ENCODE peak calls at places on chromosomes 3 and 15, in four cellular contexts. One of them, this sample, is unnamed.
A peak's percentile ranks its signal among the peaks of the same experiment; 100 is the strongest.

GRCh38 chr3:65890328-65890727 is 148.4 kb downstream of the MAGI1 start:
- DNase-seq in activated T-cell treated with anti-CD3 and anti-CD28 coated beads for 1 hour: no peak
- DNase-seq in stimulated activated CD8-positive, alpha-beta memory T cell treated with anti-CD3 and anti-CD28 coated beads, Interleukin-2, amount 100 ng/mL, for 48 hours: no peak
- DNase-seq in lung microvascular endothelial cell: no peak
- DNase-seq in this sample: no peak

GRCh38 chr15:54803139-54803808 is 393.5 kb downstream of the RSL24D1 start:
- DNase-seq in lung microvascular endothelial cell: no peak
- DNase-seq in activated T-cell treated with anti-CD3 and anti-CD28 coated beads for 1 hour: no peak
- DNase-seq in stimulated activated CD8-positive, alpha-beta memory T cell treated with anti-CD3 and anti-CD28 coated beads, Interleukin-2, amount 100 ng/mL, for 48 hours: no peak
- DNase-seq in this sample: no peak

GRCh38 chr15:31273258-31273941 is 53.2 kb upstream of the KLF13 start:
- DNase-seq in activated T-cell treated with anti-CD3 and anti-CD28 coated beads for 1 hour: no peak
- DNase-seq in lung microvascular endothelial cell: no peak
- DNase-seq in stimulated activated CD8-positive, alpha-beta memory T cell treated with anti-CD3 and anti-CD28 coated beads, Interleukin-2, amount 100 ng/mL, for 48 hours: no peak
- DNase-seq in this sample: no peak

GRCh38 chr15:74725241-74725774 is at the start of gene CYP1A1:
- DNase-seq in activated T-cell treated with anti-CD3 and anti-CD28 coated beads for 1 hour: no peak
- DNase-seq in lung microvascular endothelial cell: peak; percentile 18
- DNase-seq in stimulated activated CD8-positive, alpha-beta memory T cell treated with anti-CD3 and anti-CD28 coated beads, Interleukin-2, amount 100 ng/mL, for 48 hours: peak; percentile 10
- DNase-seq in this sample: no peak

GRCh38 chr3:127092776-127093175 is 100.2 kb upstream of the PRR23E start:
- DNase-seq in stimulated activated CD8-positive, alpha-beta memory T cell treated with anti-CD3 and anti-CD28 coated beads, Interleukin-2, amount 100 ng/mL, for 48 hours: no peak
- DNase-seq in lung microvascular endothelial cell: no peak
- DNase-seq in activated T-cell treated with anti-CD3 and anti-CD28 coated beads for 1 hour: no peak
- DNase-seq in this sample: no peak

GRCh38 chr15:97504031-97504430 is 456.5 kb upstream of the ARRDC4 start:
- DNase-seq in lung microvascular endothelial cell: peak; percentile 95
- DNase-seq in stimulated activated CD8-positive, alpha-beta memory T cell treated with anti-CD3 and anti-CD28 coated beads, Interleukin-2, amount 100 ng/mL, for 48 hours: no peak
- DNase-seq in activated T-cell treated with anti-CD3 and anti-CD28 coated beads for 1 hour: no peak
- DNase-seq in this sample: peak; percentile 85

GRCh38 chr3:112814256-112814655 is 32.4 kb downstream of the CD200R1L start:
- DNase-seq in stimulated activated CD8-positive, alpha-beta memory T cell treated with anti-CD3 and anti-CD28 coated beads, Interleukin-2, amount 100 ng/mL, for 48 hours: no peak
- DNase-seq in lung microvascular endothelial cell: peak; percentile 49
- DNase-seq in activated T-cell treated with anti-CD3 and anti-CD28 coated beads for 1 hour: no peak
- DNase-seq in this sample: no peak

GRCh38 chr15:45347989-45348388 is 30.4 kb downstream of the GATM start:
- DNase-seq in lung microvascular endothelial cell: no peak
- DNase-seq in activated T-cell treated with anti-CD3 and anti-CD28 coated beads for 1 hour: no peak
- DNase-seq in stimulated activated CD8-positive, alpha-beta memory T cell treated with anti-CD3 and anti-CD28 coated beads, Interleukin-2, amount 100 ng/mL, for 48 hours: no peak
- DNase-seq in this sample: no peak

GRCh38 chr15:57319226-57319918 is 56.9 kb upstream of the CGNL1 start:
- DNase-seq in stimulated activated CD8-positive, alpha-beta memory T cell treated with anti-CD3 and anti-CD28 coated beads, Interleukin-2, amount 100 ng/mL, for 48 hours: no peak
- DNase-seq in activated T-cell treated with anti-CD3 and anti-CD28 coated beads for 1 hour: no peak
- DNase-seq in lung microvascular endothelial cell: no peak
- DNase-seq in this sample: no peak

GRCh38 chr3:108296239-108296638 is at the start of gene HHLA2:
- DNase-seq in activated T-cell treated with anti-CD3 and anti-CD28 coated beads for 1 hour: no peak
- DNase-seq in stimulated activated CD8-positive, alpha-beta memory T cell treated with anti-CD3 and anti-CD28 coated beads, Interleukin-2, amount 100 ng/mL, for 48 hours: no peak
- DNase-seq in lung microvascular endothelial cell: no peak
- DNase-seq in this sample: no peak